ENCODE peak calls at places on chromosomes 1 and 21, in six cellular contexts. B, Y, M, Z, A and P are unnamed samples.

GRCh38 chr1:184959626-184960025 is 14.7 kb downstream of the NIBAN1 start:
- DNase-seq in B (no peak), Y (no peak), M (no peak), Z (no peak), A (no peak), P (no peak)

GRCh38 chr1:20551945-20552727 is at the start of gene FAM43B:
- DNase-seq in B (peak), Y (peak), M (peak), Z (peak), A (no peak), P (peak)

GRCh38 chr1:183600136-183600535 is 9.9 kb upstream of the NCF2 start:
- DNase-seq in B (no peak), Y (no peak), M (no peak), Z (no peak), A (no peak), P (no peak)

GRCh38 chr1:208233546-208233945 is 10.6 kb downstream of the PLXNA2 start:
- DNase-seq in B (no peak), Y (peak), M (peak), Z (peak), A (no peak), P (peak)

GRCh38 chr1:168734946-168735345 is 5.9 kb upstream of the DPT start:
- DNase-seq in B (no peak), Y (peak), M (peak), Z (no peak), A (no peak), P (peak)

GRCh38 chr1:86507935-86508582 is 38.8 kb upstream of the CLCA4 start:
- DNase-seq in B (no peak), Y (peak), M (no peak), Z (no peak), A (peak), P (no peak)

GRCh38 chr21:46099476-46099875 is 1.6 kb downstream of the COL6A2 start:
- DNase-seq in B (no peak), Y (no peak), M (no peak), Z (peak), A (no peak), P (no peak)

GRCh38 chr1:20086800-20087199 is 16.8 kb downstream of the PLA2G5 start:
- DNase-seq in B (no peak), Y (no peak), M (no peak), Z (no peak), A (no peak), P (no peak)

GRCh38 chr1:8503842-8504241 is 185.9 kb downstream of the SLC45A1 start:
- DNase-seq in B (no peak), Y (no peak), M (no peak), Z (no peak), A (no peak), P (no peak)

GRCh38 chr1:229022595-229023350 is 248.1 kb upstream of the RAB4A start:
- DNase-seq in B (no peak), Y (peak), M (no peak), Z (peak), A (no peak), P (peak)

GRCh38 chr1:183571678-183572268 is 18.5 kb downstream of the NCF2 start:
- DNase-seq in B (no peak), Y (no peak), M (no peak), Z (no peak), A (no peak), P (no peak)

GRCh38 chr1:221987860-221988520 is 246.1 kb upstream of the DUSP10 start:
- DNase-seq in B (no peak), Y (no peak), M (no peak), Z (no peak), A (no peak), P (peak)

GRCh38 chr1:207873055-207873890 is 37.7 kb downstream of the CD34 start:
- DNase-seq in B (no peak), Y (no peak), M (no peak), Z (no peak), A (no peak), P (no peak)

GRCh38 chr1:8027748-8028631 is 1.9 kb upstream of the ERRFI1 start:
- DNase-seq in B (no peak), Y (no peak), M (no peak), Z (no peak), A (no peak), P (no peak)

GRCh38 chr21:39387461-39388037 is 38.7 kb upstream of the HMGN1 start:
- DNase-seq in B (peak), Y (peak), M (peak), Z (peak), A (peak), P (peak)

GRCh38 chr1:162942903-162943567 is 82.1 kb upstream of the CCDC190 start:
- DNase-seq in B (no peak), Y (no peak), M (no peak), Z (no peak), A (no peak), P (no peak)

GRCh38 chr1:156407344-156407743 is 38.3 kb downstream of the RHBG start:
- DNase-seq in B (no peak), Y (peak), M (no peak), Z (no peak), A (no peak), P (peak)

GRCh38 chr1:102852583-102852982 is 255.7 kb downstream of the COL11A1 start:
- DNase-seq in B (no peak), Y (no peak), M (no peak), Z (no peak), A (no peak), P (no peak)

GRCh38 chr21:46111857-46112730 is 14.2 kb downstream of the COL6A2 start:
- DNase-seq in B (no peak), Y (no peak), M (no peak), Z (peak), A (no peak), P (no peak)

GRCh38 chr1:117561551-117561950 is 44.3 kb upstream of the TENT5C start:
- DNase-seq in B (no peak), Y (no peak), M (no peak), Z (no peak), A (no peak), P (no peak)

GRCh38 chr1:15246960-15247614 is at the start of gene FHAD1:
- DNase-seq in B (no peak), Y (no peak), M (peak), Z (peak), A (peak), P (no peak)